ENCODE peak calls at places on chromosome 19, in six cellular contexts. O, U, P, T, Q and K are unnamed samples. For H3K36me3 and H3K4me1, the result is how much of the 10 kb centered on the place peaks cover.

GRCh38 chr19:36916991-36917390 is 859 bp downstream of the ZNF568 start:
- DNase-seq in Q (peak), U (no peak), O (no peak), P (no peak), T (no peak), K (no peak)

GRCh38 chr19:41323430-41324125 is 13.6 kb downstream of the CCDC97 start:
- DNase-seq in T (peak), O (no peak), P (peak), U (peak), Q (peak), K (no peak)

GRCh38 chr19:54523403-54523802 is 20.8 kb downstream of the LAIR2 start:
- DNase-seq in O (no peak), P (no peak), T (no peak), U (no peak), Q (peak), K (no peak)

GRCh38 chr19:14114854-14115253 is 2.7 kb downstream of the PRKACA start:
- DNase-seq in U (no peak), P (peak), T (no peak), O (peak), Q (peak), K (no peak)

GRCh38 chr19:30391052-30391451 is 18.9 kb downstream of the ZNF536 start:
- DNase-seq in U (no peak), T (no peak), P (no peak), Q (no peak), O (no peak), K (no peak)

GRCh38 chr19:48498922-48499321 is 12.7 kb downstream of the LMTK3 start:
- DNase-seq in P (no peak), Q (no peak), T (peak), O (no peak), U (no peak), K (no peak)

GRCh38 chr19:13483215-13483614 is 23.1 kb downstream of the CACNA1A start:
- DNase-seq in U (no peak), O (no peak), P (no peak), T (no peak), Q (no peak), K (no peak)

GRCh38 chr19:48735031-48735615 is 5.3 kb downstream of the RASIP1 start:
- DNase-seq in T (peak), Q (peak), U (no peak), O (no peak), P (no peak), K (no peak)

GRCh38 chr19:31071157-31071855 is 277.9 kb downstream of the TSHZ3 start:
- DNase-seq in Q (no peak), P (no peak), O (no peak), T (peak), U (peak), K (no peak)

GRCh38 chr19:28488006-28488405 is 724.9 kb downstream of the UQCRFS1 start:
- DNase-seq in T (no peak), P (no peak), O (no peak), Q (no peak), U (no peak), K (no peak)

GRCh38 chr19:19399733-19400438 is 5.6 kb upstream of the GATAD2A start:
- DNase-seq in P (no peak), Q (peak), U (peak), T (no peak), O (no peak), K (no peak)

GRCh38 chr19:11175920-11176319 is 20.3 kb upstream of the SPC24 start:
- DNase-seq in U (no peak), P (no peak), O (no peak), T (no peak), Q (no peak), K (no peak)

GRCh38 chr19:11180346-11180745 is 17.0 kb downstream of the KANK2 start:
- DNase-seq in P (no peak), Q (no peak), O (no peak), U (no peak), T (no peak), K (no peak)

GRCh38 chr19:11176466-11177193 is 20.7 kb downstream of the KANK2 start:
- DNase-seq in P (no peak), T (no peak), Q (no peak), O (no peak), U (no peak), K (no peak)

GRCh38 chr19:11179716-11180297 is 17.5 kb downstream of the KANK2 start:
- DNase-seq in O (no peak), T (no peak), Q (no peak), U (peak), P (no peak), K (no peak)

DNA sequence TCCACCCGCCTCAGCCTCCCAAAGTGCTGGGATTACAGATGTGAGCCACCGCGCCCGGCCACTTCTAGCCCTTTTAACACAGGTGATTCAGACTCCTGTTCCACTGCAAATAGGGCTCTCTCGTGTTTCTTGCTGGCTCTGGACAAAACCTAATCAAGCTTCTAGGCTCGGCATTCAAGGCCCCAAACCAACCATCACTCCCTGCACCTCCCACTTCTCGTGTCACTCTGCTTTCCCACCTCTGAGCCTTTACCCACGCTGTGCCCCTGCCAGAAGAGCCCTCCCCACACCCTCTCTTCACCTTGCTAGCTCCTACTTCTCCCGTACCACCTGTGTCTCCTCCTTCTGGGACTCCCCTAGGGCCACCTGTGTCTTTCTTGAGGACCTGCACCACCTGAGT is 19.8 kb downstream of the KANK2 start:
- DNase-seq in Q (no peak), O (no peak), P (no peak), U (no peak), T (no peak), K (no peak)
- H3K36me3 ChIP-seq in Q (under half), O (under half), P (half or more), U (half or more), T (under half), K (under half)

DNA sequence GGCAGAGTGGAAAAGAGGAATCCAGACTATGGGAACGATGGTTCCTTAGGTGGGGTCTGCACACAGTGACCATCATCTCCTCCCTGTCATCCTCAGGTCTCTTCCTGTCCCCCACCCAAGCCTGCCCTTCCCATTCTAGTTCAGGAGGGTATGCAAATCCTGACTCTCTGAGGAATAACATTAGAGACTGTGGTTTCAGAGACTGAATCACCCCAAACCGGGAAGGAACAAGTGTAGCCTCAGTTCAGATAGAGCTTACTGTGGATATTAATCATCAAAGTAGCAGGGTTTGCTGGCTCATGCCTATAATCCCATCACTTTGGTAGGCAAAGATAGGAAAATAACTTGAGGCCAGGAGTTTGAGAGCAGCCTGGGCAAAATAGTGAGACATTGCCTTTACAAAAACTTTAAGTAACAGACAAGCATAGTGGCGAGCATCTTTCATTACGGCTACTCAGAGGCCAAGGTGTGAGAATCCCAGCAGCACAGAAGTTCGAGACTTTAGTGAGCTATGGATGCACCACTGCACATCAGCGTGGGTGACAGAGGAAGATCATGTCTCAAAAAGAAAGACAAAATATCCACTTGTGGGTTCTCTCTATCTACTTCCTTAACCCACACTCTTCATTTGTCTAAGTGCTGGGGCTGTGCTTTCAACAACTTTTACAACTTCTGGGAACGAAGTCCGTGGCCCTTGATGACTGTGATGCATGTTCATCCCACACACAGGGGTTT is 19.3 kb upstream of the LGALS13 start:
- DNase-seq in U (no peak), Q (no peak), T (no peak), O (no peak), P (no peak), K (no peak)
- H3K4me1 ChIP-seq in U (under half), Q (under half), T (under half), O (under half), P (under half), K (under half)

DNA sequence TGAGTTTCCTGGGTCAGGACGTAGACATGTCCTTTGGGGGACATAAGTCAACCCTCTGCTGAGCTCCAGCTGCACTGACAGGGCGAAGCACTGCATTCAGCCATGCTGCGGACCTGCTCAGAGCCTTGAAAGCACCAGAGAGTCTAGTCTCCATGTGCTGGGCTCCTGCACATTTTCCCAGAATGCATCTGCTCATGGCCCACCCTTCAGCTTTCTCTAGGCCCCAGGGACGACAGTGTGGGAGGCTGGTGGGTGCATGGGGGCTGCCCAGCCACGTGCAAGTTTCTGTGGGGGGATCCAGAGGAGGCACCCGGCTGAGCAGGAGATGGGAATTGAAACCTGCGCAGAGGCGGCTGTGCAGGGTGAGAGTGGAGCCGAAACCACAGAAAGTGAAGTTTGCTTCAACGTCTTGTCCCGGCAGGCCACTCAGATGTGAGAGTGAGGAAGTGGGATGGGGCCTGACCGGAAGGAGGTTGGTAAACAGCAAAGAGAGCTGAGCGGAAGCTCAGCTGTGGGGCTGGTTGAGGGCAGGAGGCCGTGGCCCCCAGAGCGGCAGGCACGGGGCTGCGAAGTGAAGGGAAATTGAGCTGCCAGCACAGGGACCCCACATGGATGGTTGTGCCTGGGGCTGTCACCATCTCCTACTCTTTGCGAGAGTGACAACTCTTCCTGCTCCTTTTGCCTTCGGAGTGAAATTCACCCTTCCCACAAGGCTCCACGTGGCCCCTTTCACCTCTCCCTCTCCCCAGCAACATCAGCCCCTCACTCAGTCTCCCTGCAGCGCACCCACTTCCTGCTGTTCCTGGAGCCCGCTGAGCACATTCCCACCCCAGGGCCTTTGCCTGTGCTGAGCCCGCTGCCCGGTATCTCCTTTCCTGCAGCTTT is 11.8 kb downstream of the PGLS start:
- DNase-seq in P (peak), T (no peak), U (no peak), O (no peak), Q (peak), K (peak)
- H3K27ac ChIP-seq in P (peak), T (no peak), U (no peak), O (no peak), Q (no peak), K (peak)

DNA sequence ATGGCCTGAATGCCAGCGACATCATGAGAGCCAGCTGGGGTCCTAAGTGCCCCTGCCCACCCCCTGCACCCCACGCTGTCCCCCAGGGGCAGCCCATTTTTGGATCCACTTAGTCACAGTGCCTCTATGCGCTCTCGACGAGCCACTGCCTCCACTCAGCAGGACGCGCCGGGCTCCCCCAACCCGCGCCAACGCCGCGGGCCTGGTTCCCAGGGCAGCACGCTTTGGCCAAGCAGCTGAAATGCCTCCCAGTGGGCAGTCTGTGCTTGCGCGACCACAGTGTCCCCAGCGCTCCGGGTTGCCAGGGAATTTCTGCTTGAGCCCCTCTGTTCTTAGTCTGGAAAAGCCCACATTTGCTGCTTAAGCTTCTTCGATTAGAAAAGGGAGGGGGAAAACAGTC is 39.4 kb downstream of the TMED1 start:
- DNase-seq in P (no peak), U (no peak), T (no peak), O (no peak), Q (no peak), K (no peak)
- H3K36me3 ChIP-seq in P (half or more), U (half or more), T (under half), O (under half), Q (under half), K (under half)

GRCh38 chr19:47243364-47243775 is 12.4 kb upstream of the BBC3 start:
- DNase-seq in Q (no peak), U (no peak), O (no peak), T (no peak), P (no peak), K (no peak)

GRCh38 chr19:47240996-47241918 is 10.3 kb upstream of the BBC3 start:
- DNase-seq in T (peak), Q (peak), P (peak), U (peak), O (peak), K (peak)

GRCh38 chr19:47240561-47240960 is 9.6 kb upstream of the BBC3 start:
- DNase-seq in T (no peak), Q (no peak), O (no peak), P (no peak), U (no peak), K (no peak)

GRCh38 chr19:47241919-47242644 is 11.1 kb upstream of the BBC3 start:
- DNase-seq in P (no peak), O (no peak), Q (no peak), U (no peak), T (no peak), K (no peak)

GRCh38 chr19:47243776-47244547 is 12.4 kb upstream of the CCDC9 start:
- DNase-seq in T (peak), O (peak), P (peak), Q (peak), U (peak), K (peak)
- H3K4me1 ChIP-seq in T (under half), O (half or more), P (half or more), Q (under half), U (under half), K (under half)

GRCh38 chr19:17618281-17618903 is 62.9 kb downstream of the COLGALT1 start:
- DNase-seq in O (no peak), Q (no peak), U (no peak), P (no peak), T (no peak), K (no peak)
- H3K27ac ChIP-seq in O (no peak), Q (no peak), U (no peak), P (no peak), T (no peak), K (no peak)

DNA sequence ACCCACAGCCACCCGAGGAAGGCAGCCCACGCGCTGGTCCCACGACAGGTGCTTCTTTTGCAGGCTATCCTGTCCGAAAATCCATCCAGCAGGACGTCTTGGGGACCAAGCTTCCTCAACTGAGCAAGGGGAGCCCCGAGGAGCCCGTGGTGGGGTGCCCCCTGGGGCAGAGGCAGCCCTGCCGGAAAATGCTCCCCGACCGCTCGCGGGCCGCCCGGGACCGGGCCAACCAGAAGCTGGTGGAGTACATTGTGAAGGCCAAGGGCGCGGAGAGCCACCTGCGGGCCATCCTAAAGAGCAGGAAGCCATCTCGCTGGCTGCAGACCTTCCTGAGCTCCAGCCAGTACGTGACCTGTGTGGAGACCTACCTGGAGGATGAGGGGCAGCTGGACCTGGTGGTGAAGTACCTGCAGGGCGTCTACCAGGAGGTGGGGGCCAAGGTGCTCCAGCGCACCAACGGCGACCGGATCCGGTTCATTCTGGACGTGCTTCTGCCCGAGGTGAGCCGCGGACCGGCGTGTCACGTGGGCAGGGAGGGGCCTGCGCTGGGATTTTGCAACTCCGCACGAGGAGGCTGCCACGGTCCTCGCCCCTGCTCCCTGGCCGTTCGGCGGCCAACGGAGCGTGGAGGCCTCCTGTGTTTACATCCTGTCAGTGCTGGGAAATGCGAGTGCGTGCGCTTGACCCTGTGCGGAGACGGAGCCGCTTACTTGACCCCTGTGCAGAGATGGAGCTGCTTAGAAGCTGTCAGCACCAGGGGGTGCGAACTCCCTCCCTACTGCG is 12.9 kb upstream of the NDUFS7 start:
- DNase-seq in P (no peak), O (no peak), T (no peak), Q (no peak), U (no peak), K (no peak)
- H3K36me3 ChIP-seq in P (half or more), O (under half), T (under half), Q (under half), U (half or more), K (under half)

DNA sequence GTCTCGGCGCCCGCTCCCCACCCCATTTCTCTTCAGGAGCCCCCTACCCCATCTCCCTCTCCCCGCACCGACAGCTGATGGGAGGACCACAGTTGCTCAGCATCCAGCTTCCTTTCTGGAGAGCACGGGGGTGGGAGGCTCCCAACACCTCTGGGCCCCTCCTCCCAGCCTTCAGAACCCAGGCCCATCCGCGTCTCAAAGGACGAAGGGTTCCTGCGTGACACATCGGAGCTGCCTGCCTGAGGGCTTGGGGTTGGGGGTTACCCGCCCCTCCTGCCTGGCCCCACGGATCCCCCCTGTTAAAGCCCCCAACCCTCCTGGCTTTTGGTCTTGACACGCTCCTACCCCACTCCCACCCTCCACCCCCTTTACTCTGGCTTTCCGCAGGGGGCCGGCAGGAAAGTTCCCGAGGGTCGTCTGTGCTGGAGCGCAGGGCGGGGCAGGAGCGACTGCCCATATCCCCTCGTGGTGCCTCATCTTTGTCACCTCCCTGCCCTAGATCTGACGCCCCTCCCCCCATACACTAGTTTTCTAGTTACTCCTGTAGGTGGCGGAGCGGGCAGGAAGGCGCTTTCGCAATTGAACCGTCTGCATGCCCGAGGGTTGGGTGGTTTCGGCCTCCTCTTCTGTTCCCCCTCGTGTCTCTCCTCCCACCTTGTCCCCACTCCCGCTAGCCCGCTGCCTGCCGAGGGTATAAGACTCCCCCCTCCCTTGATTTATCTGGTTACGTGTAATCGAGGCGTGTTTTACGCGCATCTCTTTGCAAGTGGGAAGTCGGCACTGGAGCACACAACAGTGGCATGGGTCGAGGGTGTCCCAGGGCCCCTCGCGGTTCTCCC is 922 bp downstream of the TRAPPC5 start:
- DNase-seq in O (peak), Q (peak), T (peak), P (peak), U (peak), K (peak)
- H3K4me1 ChIP-seq in O (under half), Q (under half), T (under half), P (under half), U (under half), K (under half)

DNA sequence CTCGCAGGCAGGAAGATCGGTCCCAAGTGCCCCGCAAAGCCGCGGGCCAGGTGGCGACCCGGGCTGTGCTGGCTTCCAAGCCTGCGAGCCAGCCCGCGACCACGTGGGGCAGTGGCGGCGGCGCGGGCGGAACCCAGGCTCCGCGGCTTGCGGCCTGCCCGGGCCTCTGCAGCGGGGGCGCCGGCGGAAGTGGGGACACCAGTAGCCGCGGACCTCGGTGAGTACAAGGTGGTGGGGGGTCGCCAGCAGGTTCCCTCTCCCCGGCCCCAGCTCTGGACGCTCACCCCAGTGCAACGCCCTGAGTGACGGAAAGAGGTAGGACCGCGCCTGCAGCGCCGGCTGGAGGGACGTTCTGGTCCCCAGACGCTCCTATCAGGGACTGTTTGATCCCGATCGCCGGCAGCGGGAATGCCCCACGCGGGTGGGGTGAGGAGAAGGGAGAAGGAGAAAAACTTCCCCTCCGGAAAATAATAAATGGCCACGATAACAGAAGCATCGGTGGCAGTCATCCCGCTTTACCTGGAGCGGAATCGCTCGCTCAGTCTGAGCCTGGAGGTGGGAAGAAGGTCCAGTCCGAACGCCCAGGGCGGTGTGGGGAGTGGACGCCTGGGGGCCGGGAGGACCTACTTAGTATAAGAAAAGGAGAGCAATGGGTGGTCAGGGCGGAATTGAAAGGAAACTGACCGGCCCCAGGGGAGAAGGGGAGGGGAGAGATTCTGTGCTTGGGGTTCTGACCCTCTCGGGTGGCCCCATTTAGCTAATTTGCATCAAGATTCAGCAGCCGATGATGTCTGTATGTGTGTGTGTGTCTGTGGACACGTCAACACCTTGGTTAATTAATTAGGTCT is at the start of gene GEMIN7:
- DNase-seq in P (peak), U (peak), T (peak), O (peak), Q (peak), K (peak)
- H3K27ac ChIP-seq in P (peak), U (peak), T (peak), O (peak), Q (peak), K (peak)